ENCODE peak calls at places on chromosomes 11 and 22, in ten cellular contexts. K, Z, H, X, V, T, E, Y, U and S are unnamed samples.

GRCh38 chr22:38202437-38203089 is 769 bp downstream of the MAFF start:
- DNase-seq in K (peak), Z (no peak), H (peak), X (no peak), V (no peak), T (peak), E (peak), Y (peak), U (peak), S (peak)

GRCh38 chr11:2975594-2975993 is 16.5 kb downstream of the NAP1L4 start:
- DNase-seq in K (peak), Z (no peak), H (peak), X (no peak), V (peak), T (no peak), E (no peak), Y (no peak), U (peak), S (no peak)

GRCh38 chr11:35714882-35715612 is 52.5 kb downstream of the TRIM44 start:
- DNase-seq in K (peak), Z (no peak), H (no peak), X (peak), V (no peak), T (no peak), E (no peak), Y (no peak), U (no peak), S (no peak)

GRCh38 chr22:26805131-26805530 is 147.7 kb downstream of the MIAT start:
- DNase-seq in K (no peak), Z (no peak), H (no peak), X (no peak), V (no peak), T (no peak), E (no peak), Y (peak), U (no peak), S (no peak)

GRCh38 chr11:120652705-120653335 is 141.3 kb downstream of the GRIK4 start:
- DNase-seq in K (peak), Z (no peak), H (no peak), X (no peak), V (no peak), T (no peak), E (no peak), Y (peak), U (no peak), S (no peak)

GRCh38 chr11:126543691-126544090 is 188.2 kb downstream of the ST3GAL4 start:
- DNase-seq in K (no peak), Z (no peak), H (no peak), X (no peak), V (no peak), T (no peak), E (no peak), Y (peak), U (no peak), S (no peak)

GRCh38 chr11:124754309-124754708 is 2.3 kb upstream of the VSIG2 start:
- DNase-seq in K (peak), Z (no peak), H (no peak), X (no peak), V (no peak), T (no peak), E (no peak), Y (no peak), U (no peak), S (no peak)

GRCh38 chr11:115627666-115628460 is 123.6 kb upstream of the CADM1 start:
- DNase-seq in K (no peak), Z (no peak), H (no peak), X (no peak), V (no peak), T (no peak), E (no peak), Y (no peak), U (no peak), S (no peak)

GRCh38 chr11:26931248-26931631 is 62.7 kb upstream of the FIBIN start:
- DNase-seq in K (peak), Z (no peak), H (no peak), X (no peak), V (no peak), T (no peak), E (no peak), Y (no peak), U (no peak), S (no peak)

GRCh38 chr22:49562685-49563249 is 264.9 kb downstream of the BRD1 start:
- DNase-seq in K (no peak), Z (no peak), H (no peak), X (no peak), V (no peak), T (no peak), E (no peak), Y (no peak), U (no peak), S (no peak)

GRCh38 chr11:16125796-16126195 is 230.6 kb downstream of the SOX6 start:
- DNase-seq in K (no peak), Z (no peak), H (no peak), X (no peak), V (no peak), T (no peak), E (no peak), Y (no peak), U (no peak), S (no peak)

GRCh38 chr22:40665312-40665711 is 14.0 kb upstream of the MCHR1 start:
- DNase-seq in K (peak), Z (no peak), H (no peak), X (no peak), V (no peak), T (no peak), E (no peak), Y (no peak), U (no peak), S (peak)

GRCh38 chr11:6626971-6627761 is 7.9 kb upstream of the TPP1 start:
- DNase-seq in K (no peak), Z (no peak), H (no peak), X (no peak), V (no peak), T (no peak), E (no peak), Y (no peak), U (no peak), S (no peak)

GRCh38 chr22:44049369-44050231 is 25.5 kb downstream of the PARVB start:
- DNase-seq in K (no peak), Z (no peak), H (no peak), X (no peak), V (no peak), T (no peak), E (no peak), Y (no peak), U (no peak), S (no peak)

GRCh38 chr22:37739611-37740049 is 42.8 kb downstream of the TRIOBP start:
- DNase-seq in K (no peak), Z (no peak), H (no peak), X (no peak), V (no peak), T (no peak), E (no peak), Y (no peak), U (no peak), S (no peak)

GRCh38 chr11:128813729-128814128 is 53.4 kb downstream of the KCNJ1 start:
- DNase-seq in K (no peak), Z (no peak), H (no peak), X (no peak), V (no peak), T (no peak), E (no peak), Y (no peak), U (no peak), S (no peak)

GRCh38 chr22:48553119-48553518 is 1274.6 kb downstream of the BRD1 start:
- DNase-seq in K (no peak), Z (no peak), H (no peak), X (no peak), V (no peak), T (no peak), E (no peak), Y (no peak), U (no peak), S (no peak)

GRCh38 chr22:28574159-28574788 is 105.4 kb downstream of the TTC28 start:
- DNase-seq in K (no peak), Z (no peak), H (no peak), X (no peak), V (no peak), T (no peak), E (no peak), Y (no peak), U (no peak), S (no peak)

GRCh38 chr11:30468881-30469280 is 117.3 kb downstream of the MPPED2 start:
- DNase-seq in K (no peak), Z (no peak), H (no peak), X (no peak), V (no peak), T (no peak), E (no peak), Y (no peak), U (no peak), S (no peak)

GRCh38 chr22:42189761-42190160 is 59.2 kb upstream of the CYP2D6 start:
- DNase-seq in K (no peak), Z (no peak), H (no peak), X (no peak), V (no peak), T (no peak), E (no peak), Y (no peak), U (no peak), S (no peak)

GRCh38 chr11:44559207-44559943 is 6.1 kb upstream of the CD82 start:
- DNase-seq in K (no peak), Z (no peak), H (no peak), X (no peak), V (no peak), T (no peak), E (peak), Y (peak), U (no peak), S (no peak)

GRCh38 chr11:1807628-1807995 is 27.2 kb upstream of the SYT8 start:
- DNase-seq in K (no peak), Z (no peak), H (no peak), X (no peak), V (no peak), T (no peak), E (no peak), Y (no peak), U (no peak), S (no peak)

GRCh38 chr11:130728185-130729160 is 187.8 kb downstream of the SNX19 start:
- DNase-seq in K (no peak), Z (no peak), H (no peak), X (no peak), V (no peak), T (no peak), E (no peak), Y (no peak), U (no peak), S (no peak)

GRCh38 chr11:116207349-116207748 is 565.4 kb downstream of the BUD13 start:
- DNase-seq in K (no peak), Z (no peak), H (no peak), X (no peak), V (no peak), T (no peak), E (no peak), Y (no peak), U (no peak), S (no peak)

GRCh38 chr11:117902001-117902855 is 25.8 kb upstream of the FXYD6 start:
- DNase-seq in K (no peak), Z (no peak), H (no peak), X (no peak), V (no peak), T (no peak), E (peak), Y (no peak), U (no peak), S (no peak)

GRCh38 chr11:78420796-78421209 is 3.2 kb upstream of the GAB2 start:
- DNase-seq in K (peak), Z (no peak), H (peak), X (peak), V (peak), T (peak), E (peak), Y (peak), U (no peak), S (peak)

GRCh38 chr11:70472240-70472639 is 73.9 kb downstream of the CTTN start:
- DNase-seq in K (no peak), Z (no peak), H (no peak), X (no peak), V (no peak), T (no peak), E (no peak), Y (no peak), U (no peak), S (no peak)

GRCh38 chr11:77175021-77175842 is 47.2 kb downstream of the MYO7A start:
- DNase-seq in K (no peak), Z (no peak), H (no peak), X (no peak), V (no peak), T (no peak), E (no peak), Y (no peak), U (no peak), S (no peak)

GRCh38 chr11:46260161-46260560 is 17.3 kb upstream of the CREB3L1 start:
- DNase-seq in K (no peak), Z (no peak), H (no peak), X (no peak), V (no peak), T (no peak), E (no peak), Y (no peak), U (no peak), S (no peak)

GRCh38 chr11:69075421-69076128 is 26.8 kb downstream of the TPCN2 start:
- DNase-seq in K (peak), Z (no peak), H (no peak), X (no peak), V (no peak), T (no peak), E (peak), Y (peak), U (no peak), S (peak)

GRCh38 chr11:106625566-106625965 is 392.7 kb downstream of the GUCY1A2 start:
- DNase-seq in K (no peak), Z (no peak), H (no peak), X (no peak), V (no peak), T (no peak), E (no peak), Y (no peak), U (no peak), S (no peak)

GRCh38 chr11:94537051-94537600 is 6.6 kb upstream of the FUT4 start:
- DNase-seq in K (peak), Z (no peak), H (no peak), X (no peak), V (no peak), T (no peak), E (no peak), Y (no peak), U (no peak), S (no peak)

GRCh38 chr11:104337273-104337672 is 173.3 kb upstream of the PDGFD start:
- DNase-seq in K (no peak), Z (no peak), H (no peak), X (no peak), V (no peak), T (no peak), E (no peak), Y (no peak), U (no peak), S (no peak)

GRCh38 chr22:22548910-22549309 is 10.2 kb downstream of the PRAME start:
- DNase-seq in K (no peak), Z (no peak), H (no peak), X (no peak), V (no peak), T (no peak), E (no peak), Y (no peak), U (no peak), S (no peak)

GRCh38 chr11:128304666-128305485 is 282.5 kb downstream of the ETS1 start:
- DNase-seq in K (no peak), Z (no peak), H (no peak), X (no peak), V (no peak), T (no peak), E (no peak), Y (no peak), U (no peak), S (no peak)

GRCh38 chr22:18113680-18114394 is 3.2 kb downstream of the TUBA8 start:
- DNase-seq in K (no peak), Z (no peak), H (no peak), X (no peak), V (no peak), T (no peak), E (no peak), Y (no peak), U (no peak), S (no peak)

GRCh38 chr11:13924801-13925327 is 37.7 kb upstream of the SPON1 start:
- DNase-seq in K (no peak), Z (no peak), H (no peak), X (no peak), V (no peak), T (no peak), E (no peak), Y (no peak), U (no peak), S (no peak)

GRCh38 chr22:36323855-36324331 is 63.9 kb downstream of the MYH9 start:
- DNase-seq in K (peak), Z (no peak), H (no peak), X (no peak), V (no peak), T (no peak), E (no peak), Y (no peak), U (no peak), S (peak)